ENCODE peak calls at places on chromosomes 16 and 17, in eight cellular contexts. T, G, W, B, H, X, C and F are unnamed samples.

GRCh38 chr16:7038475-7038874 is 294.2 kb upstream of the RBFOX1 start:
- DNase-seq in T (peak; percentile 14), G (no peak), W (no peak), B (no peak), H (no peak), X (no peak), C (no peak), F (no peak)

GRCh38 chr16:4029816-4030215 is 86.4 kb downstream of the ADCY9 start:
- DNase-seq in T (no peak), G (no peak), W (no peak), B (no peak), H (no peak), X (peak; percentile 2), C (no peak), F (no peak)

GRCh38 chr16:64626771-64627170 is 495.1 kb downstream of the CDH11 start:
- DNase-seq in T (no peak), G (no peak), W (no peak), B (no peak), H (no peak), X (no peak), C (no peak), F (no peak)

GRCh38 chr17:72496461-72496860 is 375.6 kb downstream of the SOX9 start:
- DNase-seq in T (no peak), G (no peak), W (no peak), B (peak; percentile 22), H (no peak), X (no peak), C (no peak), F (no peak)

GRCh38 chr17:59839646-59840328 is 53.0 kb downstream of the TUBD1 start:
- DNase-seq in T (no peak), G (no peak), W (no peak), B (peak; percentile 47), H (peak; percentile 39), X (no peak), C (peak; percentile 45), F (no peak)

GRCh38 chr17:49565948-49566491 is 9.7 kb upstream of the NXPH3 start:
- DNase-seq in T (no peak), G (peak; percentile 50), W (no peak), B (peak; percentile 69), H (no peak), X (peak; percentile 73), C (no peak), F (no peak)

GRCh38 chr16:22886908-22887307 is 72.9 kb downstream of the HS3ST2 start:
- DNase-seq in T (no peak), G (no peak), W (no peak), B (no peak), H (no peak), X (no peak), C (no peak), F (no peak)

GRCh38 chr16:51763072-51763658 is 612.1 kb upstream of the SALL1 start:
- DNase-seq in T (peak; percentile 69), G (no peak), W (no peak), B (no peak), H (no peak), X (no peak), C (peak; percentile 42), F (no peak)

GRCh38 chr16:26688105-26688504 is 378.6 kb upstream of the C16orf82 start:
- DNase-seq in T (no peak), G (peak; percentile 44), W (no peak), B (no peak), H (no peak), X (peak; percentile 59), C (no peak), F (no peak)

GRCh38 chr16:57960310-57960709 is 10.6 kb downstream of the CNGB1 start:
- DNase-seq in T (no peak), G (no peak), W (no peak), B (no peak), H (no peak), X (no peak), C (no peak), F (no peak)